ENCODE peak calls at places on chromosomes 5 and 9, in seven cellular contexts. One of them, this sample, is unnamed.
A peak's percentile ranks its signal among the peaks of the same experiment; 100 is the strongest.

GRCh38 chr5:159106569-159107282 is 7.0 kb upstream of the EBF1 start:
- DNase-seq in BJ: no peak
- DNase-seq in astrocyte: peak; percentile 39
- DNase-seq in AG10803: peak; percentile 67
- DNase-seq in GM20000: peak; percentile 86
- DNase-seq in MCF 10A: peak; percentile 86
- DNase-seq in WTC11: peak; percentile 88
- DNase-seq in this sample: no peak

GRCh38 chr9:116499434-116499833 is 187.7 kb upstream of the TRIM32 start:
- DNase-seq in MCF 10A: no peak
- DNase-seq in WTC11: no peak
- DNase-seq in astrocyte: no peak
- DNase-seq in GM20000: no peak
- DNase-seq in AG10803: no peak
- DNase-seq in BJ: no peak
- DNase-seq in this sample: no peak

GRCh38 chr5:86665984-86666760 is 48.4 kb downstream of the COX7C start:
- DNase-seq in astrocyte: no peak
- DNase-seq in GM20000: no peak
- DNase-seq in BJ: no peak
- DNase-seq in MCF 10A: no peak
- DNase-seq in WTC11: peak; percentile 32
- DNase-seq in AG10803: no peak
- DNase-seq in this sample: no peak

GRCh38 chr9:134036130-134036529 is 10.8 kb downstream of the BRD3OS start:
- DNase-seq in GM20000: no peak
- DNase-seq in BJ: no peak
- DNase-seq in astrocyte: no peak
- DNase-seq in AG10803: no peak
- DNase-seq in WTC11: no peak
- DNase-seq in MCF 10A: no peak
- DNase-seq in this sample: no peak

GRCh38 chr5:149838881-149839739 is 105.5 kb downstream of the PDE6A start:
- DNase-seq in AG10803: peak; percentile 29
- DNase-seq in GM20000: no peak
- DNase-seq in WTC11: no peak
- DNase-seq in astrocyte: peak; percentile 60
- DNase-seq in BJ: no peak
- DNase-seq in MCF 10A: peak; percentile 94
- DNase-seq in this sample: no peak

GRCh38 chr9:88991066-88992030 is at the start of gene S1PR3:
- DNase-seq in astrocyte: no peak
- DNase-seq in BJ: no peak
- DNase-seq in AG10803: peak; percentile 15
- DNase-seq in MCF 10A: peak; percentile 46
- DNase-seq in GM20000: no peak
- DNase-seq in WTC11: peak; percentile 78
- DNase-seq in this sample: peak; percentile 60

GRCh38 chr5:25568989-25569625 is 924.3 kb upstream of the CDH10 start:
- DNase-seq in BJ: no peak
- DNase-seq in AG10803: no peak
- DNase-seq in MCF 10A: no peak
- DNase-seq in astrocyte: no peak
- DNase-seq in GM20000: no peak
- DNase-seq in WTC11: no peak
- DNase-seq in this sample: no peak

GRCh38 chr5:79821-80220 is 12.1 kb upstream of the PLEKHG4B start:
- DNase-seq in GM20000: no peak
- DNase-seq in BJ: no peak
- DNase-seq in MCF 10A: no peak
- DNase-seq in AG10803: no peak
- DNase-seq in astrocyte: no peak
- DNase-seq in WTC11: no peak
- DNase-seq in this sample: no peak

GRCh38 chr5:82388186-82388585 is 110.0 kb upstream of the RPS23 start:
- DNase-seq in WTC11: no peak
- DNase-seq in astrocyte: peak; percentile 97
- DNase-seq in BJ: peak; percentile 67
- DNase-seq in GM20000: no peak
- DNase-seq in AG10803: peak; percentile 82
- DNase-seq in MCF 10A: no peak
- DNase-seq in this sample: no peak

GRCh38 chr5:66713998-66714397 is 117.8 kb downstream of the MAST4 start:
- DNase-seq in astrocyte: peak; percentile 80
- DNase-seq in WTC11: no peak
- DNase-seq in BJ: no peak
- DNase-seq in MCF 10A: peak; percentile 86
- DNase-seq in GM20000: no peak
- DNase-seq in AG10803: no peak
- DNase-seq in this sample: no peak

GRCh38 chr5:72234265-72234700 is 85.8 kb downstream of the MRPS27 start:
- DNase-seq in GM20000: peak; percentile 64
- DNase-seq in astrocyte: peak; percentile 87
- DNase-seq in BJ: no peak
- DNase-seq in WTC11: no peak
- DNase-seq in AG10803: peak; percentile 83
- DNase-seq in MCF 10A: peak; percentile 70
- DNase-seq in this sample: no peak

GRCh38 chr9:76230961-76231360 is 163.3 kb downstream of the RFK start:
- DNase-seq in GM20000: no peak
- DNase-seq in MCF 10A: no peak
- DNase-seq in AG10803: no peak
- DNase-seq in astrocyte: no peak
- DNase-seq in BJ: no peak
- DNase-seq in WTC11: no peak
- DNase-seq in this sample: no peak

GRCh38 chr5:74289238-74289637 is 351.3 kb downstream of the ENC1 start:
- DNase-seq in WTC11: no peak
- DNase-seq in MCF 10A: peak; percentile 16
- DNase-seq in BJ: no peak
- DNase-seq in astrocyte: no peak
- DNase-seq in AG10803: no peak
- DNase-seq in GM20000: no peak
- DNase-seq in this sample: no peak

GRCh38 chr9:104386425-104387069 is 117.5 kb upstream of the OR13F1 start:
- DNase-seq in WTC11: no peak
- DNase-seq in BJ: no peak
- DNase-seq in GM20000: no peak
- DNase-seq in MCF 10A: peak; percentile 48
- DNase-seq in AG10803: peak; percentile 44
- DNase-seq in astrocyte: no peak
- DNase-seq in this sample: no peak

GRCh38 chr9:33988219-33988890 is 60.3 kb downstream of the UBAP2 start:
- DNase-seq in MCF 10A: peak; percentile 68
- DNase-seq in BJ: no peak
- DNase-seq in astrocyte: peak; percentile 12
- DNase-seq in AG10803: no peak
- DNase-seq in WTC11: no peak
- DNase-seq in GM20000: peak; percentile 73
- DNase-seq in this sample: no peak

GRCh38 chr5:150649108-150649827 is 8.8 kb downstream of the SYNPO start:
- DNase-seq in GM20000: no peak
- DNase-seq in MCF 10A: no peak
- DNase-seq in WTC11: no peak
- DNase-seq in BJ: no peak
- DNase-seq in AG10803: no peak
- DNase-seq in astrocyte: no peak
- DNase-seq in this sample: no peak

GRCh38 chr5:3460416-3460815 is 135.2 kb upstream of the IRX1 start:
- DNase-seq in BJ: no peak
- DNase-seq in MCF 10A: no peak
- DNase-seq in GM20000: no peak
- DNase-seq in AG10803: no peak
- DNase-seq in WTC11: no peak
- DNase-seq in astrocyte: no peak
- DNase-seq in this sample: no peak

GRCh38 chr5:1231354-1231905 is 6.2 kb downstream of the SLC6A18 start:
- DNase-seq in astrocyte: no peak
- DNase-seq in WTC11: no peak
- DNase-seq in BJ: no peak
- DNase-seq in MCF 10A: no peak
- DNase-seq in GM20000: no peak
- DNase-seq in AG10803: no peak
- DNase-seq in this sample: no peak

GRCh38 chr9:33082538-33083326 is 6.3 kb upstream of the SMU1 start:
- DNase-seq in WTC11: no peak
- DNase-seq in astrocyte: no peak
- DNase-seq in GM20000: no peak
- DNase-seq in AG10803: no peak
- DNase-seq in BJ: no peak
- DNase-seq in MCF 10A: no peak
- DNase-seq in this sample: no peak

GRCh38 chr9:79115176-79115575 is 456.6 kb upstream of the TLE4 start:
- DNase-seq in GM20000: no peak
- DNase-seq in AG10803: no peak
- DNase-seq in BJ: no peak
- DNase-seq in WTC11: no peak
- DNase-seq in MCF 10A: no peak
- DNase-seq in astrocyte: no peak
- DNase-seq in this sample: no peak

GRCh38 chr9:79120533-79121315 is 451.0 kb upstream of the TLE4 start:
- DNase-seq in WTC11: no peak
- DNase-seq in MCF 10A: no peak
- DNase-seq in BJ: no peak
- DNase-seq in GM20000: no peak
- DNase-seq in AG10803: no peak
- DNase-seq in astrocyte: peak; percentile 8
- DNase-seq in this sample: no peak

GRCh38 chr9:79116709-79117108 is 455.1 kb upstream of the TLE4 start:
- DNase-seq in GM20000: no peak
- DNase-seq in MCF 10A: no peak
- DNase-seq in BJ: no peak
- DNase-seq in WTC11: no peak
- DNase-seq in AG10803: no peak
- DNase-seq in astrocyte: no peak
- DNase-seq in this sample: no peak

GRCh38 chr9:79111653-79112052 is 460.1 kb upstream of the TLE4 start:
- DNase-seq in astrocyte: no peak
- DNase-seq in WTC11: no peak
- DNase-seq in MCF 10A: no peak
- DNase-seq in AG10803: no peak
- DNase-seq in BJ: no peak
- DNase-seq in GM20000: no peak
- DNase-seq in this sample: no peak

DNA sequence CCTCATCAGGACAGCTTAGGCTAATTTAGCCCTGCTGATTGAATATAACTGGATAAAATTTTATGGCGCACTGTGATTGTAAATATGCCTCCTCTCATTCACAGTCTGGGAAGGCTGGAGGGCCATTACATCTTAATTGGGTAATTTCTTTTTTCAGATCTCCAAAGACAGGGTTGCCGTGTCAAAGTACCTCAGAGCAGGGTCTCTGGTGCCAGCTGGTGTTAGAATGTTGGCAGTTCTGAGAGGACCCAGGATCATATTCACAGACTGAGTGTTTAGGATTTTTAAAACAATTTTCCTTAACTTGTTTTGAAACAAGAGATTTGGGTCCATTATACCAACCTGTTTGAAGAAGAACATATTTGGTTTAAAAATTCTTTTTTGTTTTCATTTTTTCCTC is 455.7 kb upstream of the TLE4 start:
- DNase-seq in GM20000: no peak
- DNase-seq in AG10803: no peak
- DNase-seq in BJ: no peak
- DNase-seq in astrocyte: no peak
- DNase-seq in WTC11: no peak
- DNase-seq in MCF 10A: no peak
- DNase-seq in this sample: no peak
- TF ChIP-seq CTCF in GM20000: no peak
- TF ChIP-seq CTCF in AG10803: peak; percentile 17
- TF ChIP-seq CTCF in BJ: no peak
- TF ChIP-seq CTCF in astrocyte: no peak
- TF ChIP-seq CTCF in WTC11: no peak
- TF ChIP-seq CTCF in MCF 10A: no peak
- TF ChIP-seq CTCF in this sample: no peak

GRCh38 chr5:131109540-131110255 is 55.4 kb downstream of the HINT1 start:
- DNase-seq in BJ: peak; percentile 2
- DNase-seq in WTC11: no peak
- DNase-seq in GM20000: peak; percentile 53
- DNase-seq in AG10803: peak; percentile 35
- DNase-seq in MCF 10A: peak; percentile 74
- DNase-seq in astrocyte: peak; percentile 14
- DNase-seq in this sample: no peak

GRCh38 chr5:131114754-131115153 is 50.3 kb downstream of the HINT1 start:
- DNase-seq in astrocyte: no peak
- DNase-seq in WTC11: no peak
- DNase-seq in GM20000: no peak
- DNase-seq in BJ: no peak
- DNase-seq in AG10803: no peak
- DNase-seq in MCF 10A: peak; percentile 33
- DNase-seq in this sample: no peak

GRCh38 chr5:131107128-131107527 is 57.9 kb downstream of the HINT1 start:
- DNase-seq in BJ: no peak
- DNase-seq in astrocyte: no peak
- DNase-seq in WTC11: no peak
- DNase-seq in MCF 10A: no peak
- DNase-seq in AG10803: no peak
- DNase-seq in GM20000: no peak
- DNase-seq in this sample: no peak

GRCh38 chr5:131110256-131110594 is 54.8 kb downstream of the HINT1 start:
- DNase-seq in AG10803: no peak
- DNase-seq in GM20000: no peak
- DNase-seq in MCF 10A: no peak
- DNase-seq in astrocyte: no peak
- DNase-seq in WTC11: no peak
- DNase-seq in BJ: no peak
- DNase-seq in this sample: no peak

DNA sequence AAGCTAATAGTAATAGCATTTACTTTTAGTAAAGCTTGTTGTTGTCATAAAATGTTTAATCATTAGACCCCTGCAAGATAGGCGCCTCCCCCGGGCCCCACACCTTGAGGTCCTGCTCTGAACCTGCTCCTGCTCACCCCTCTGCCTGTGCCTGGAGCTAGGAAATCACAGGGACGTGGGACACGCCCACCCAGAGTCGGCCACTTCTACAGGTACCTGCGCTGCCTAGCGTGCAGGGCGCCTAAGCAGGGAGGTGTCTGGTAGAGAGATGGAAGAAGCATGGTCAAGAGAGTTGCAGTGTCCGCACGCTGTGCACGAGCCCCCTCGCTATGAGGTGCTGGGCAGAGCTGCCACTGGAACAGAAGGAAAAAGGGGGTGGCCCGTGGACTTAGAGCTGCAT is 52.6 kb downstream of the HINT1 start:
- DNase-seq in AG10803: no peak
- DNase-seq in MCF 10A: no peak
- DNase-seq in WTC11: no peak
- DNase-seq in astrocyte: no peak
- DNase-seq in GM20000: no peak
- DNase-seq in BJ: no peak
- DNase-seq in this sample: no peak
- TF ChIP-seq CTCF in AG10803: no peak
- TF ChIP-seq CTCF in MCF 10A: no peak
- TF ChIP-seq CTCF in WTC11: no peak
- TF ChIP-seq CTCF in astrocyte: no peak
- TF ChIP-seq CTCF in GM20000: no peak
- TF ChIP-seq CTCF in BJ: no peak
- TF ChIP-seq CTCF in this sample: no peak

GRCh38 chr9:37390759-37391158 is 31.7 kb upstream of the GRHPR start:
- DNase-seq in astrocyte: no peak
- DNase-seq in GM20000: peak; percentile 73
- DNase-seq in MCF 10A: peak; percentile 54
- DNase-seq in BJ: no peak
- DNase-seq in WTC11: peak; percentile 75
- DNase-seq in AG10803: no peak
- DNase-seq in this sample: no peak
- TF ChIP-seq CTCF in astrocyte: peak; percentile 19
- TF ChIP-seq CTCF in GM20000: peak; percentile 72
- TF ChIP-seq CTCF in MCF 10A: peak; percentile 23
- TF ChIP-seq CTCF in BJ: peak; percentile 29
- TF ChIP-seq CTCF in WTC11: peak; percentile 60
- TF ChIP-seq CTCF in AG10803: peak; percentile 13
- TF ChIP-seq CTCF in this sample: peak; percentile 17

GRCh38 chr9:83714316-83714715 is 6.6 kb upstream of the UBQLN1 start:
- DNase-seq in AG10803: no peak
- DNase-seq in MCF 10A: no peak
- DNase-seq in GM20000: no peak
- DNase-seq in BJ: no peak
- DNase-seq in WTC11: no peak
- DNase-seq in astrocyte: no peak
- DNase-seq in this sample: no peak
- TF ChIP-seq CTCF in AG10803: peak; percentile 40
- TF ChIP-seq CTCF in MCF 10A: peak; percentile 13
- TF ChIP-seq CTCF in GM20000: no peak
- TF ChIP-seq CTCF in BJ: peak; percentile 39
- TF ChIP-seq CTCF in WTC11: no peak
- TF ChIP-seq CTCF in astrocyte: peak; percentile 23
- TF ChIP-seq CTCF in this sample: peak; percentile 72

This sample was measured in CD14-positive monocyte.